ENCODE peak calls at places on chromosomes 4 and X, in nine cellular contexts. T, L, Z, X, F, A, G, J and N are unnamed samples.

GRCh38 chr4:151644625-151645024 is 116.2 kb downstream of the GATB start:
- DNase-seq in J (no peak), Z (peak), X (no peak), T (no peak), A (no peak), F (peak), G (no peak), L (no peak), N (peak)

GRCh38 chr4:174255790-174256189 is 27.7 kb downstream of the FBXO8 start:
- DNase-seq in T (no peak), A (peak), G (no peak), L (peak), X (no peak), Z (no peak), J (peak), F (peak), N (no peak)

GRCh38 chr4:183436417-183436816 is 8.0 kb upstream of the CDKN2AIP start:
- DNase-seq in F (no peak), G (no peak), J (no peak), T (no peak), X (no peak), A (no peak), Z (no peak), L (peak), N (no peak)

GRCh38 chr4:8911311-8912088 is 39.9 kb upstream of the HMX1 start:
- DNase-seq in A (no peak), L (no peak), F (no peak), J (peak), Z (no peak), T (peak), X (no peak), G (peak), N (no peak)

GRCh38 chrX:41932885-41933284 is 9.5 kb upstream of the CASK start:
- DNase-seq in F (no peak), X (no peak), L (no peak), G (no peak), A (no peak), T (no peak), J (no peak), Z (no peak), N (no peak)

GRCh38 chr4:36432556-36432955 is 151.1 kb downstream of the DTHD1 start:
- DNase-seq in G (no peak), L (no peak), J (no peak), X (no peak), T (no peak), Z (no peak), A (no peak), F (no peak), N (no peak)

GRCh38 chrX:153700967-153701366 is 13.2 kb downstream of the SLC6A8 start:
- DNase-seq in L (no peak), A (no peak), J (no peak), F (no peak), X (no peak), T (no peak), Z (no peak), G (no peak), N (no peak)

GRCh38 chr4:139214039-139214534 is 37.1 kb upstream of the ELF2 start:
- DNase-seq in Z (peak), G (peak), A (no peak), J (no peak), F (no peak), L (peak), X (no peak), T (no peak), N (no peak)

GRCh38 chr4:6461301-6462165 is 10.9 kb downstream of the PPP2R2C start:
- DNase-seq in A (no peak), T (peak), X (no peak), Z (no peak), J (no peak), G (no peak), L (no peak), F (no peak), N (no peak)

GRCh38 chrX:1440506-1440905 is 12.2 kb downstream of the ASMTL start:
- DNase-seq in J (no peak), X (no peak), Z (no peak), T (no peak), L (no peak), A (no peak), G (no peak), F (no peak), N (no peak)

GRCh38 chrX:74422576-74423288 is 1.4 kb downstream of the SLC16A2 start:
- DNase-seq in L (peak), J (peak), F (no peak), G (peak), T (peak), A (peak), Z (peak), X (no peak), N (peak)

GRCh38 chr4:11436673-11437072 is 8.0 kb upstream of the HS3ST1 start:
- DNase-seq in L (no peak), F (no peak), J (no peak), G (no peak), A (no peak), T (no peak), Z (peak), X (no peak), N (no peak)

GRCh38 chr4:155787113-155787710 is 28.4 kb downstream of the GUCY1B1 start:
- DNase-seq in L (peak), J (peak), Z (peak), A (peak), X (peak), G (no peak), T (no peak), F (peak), N (peak)

GRCh38 chr4:125198916-125199315 is 115.8 kb upstream of the FAT4 start:
- DNase-seq in L (no peak), T (no peak), X (no peak), A (peak), G (no peak), Z (no peak), J (peak), F (peak), N (no peak)

GRCh38 chr4:183353557-183353956 is 31.3 kb upstream of the CLDN24 start:
- DNase-seq in J (no peak), G (no peak), X (no peak), L (no peak), Z (no peak), A (no peak), F (no peak), T (no peak), N (no peak)

GRCh38 chrX:76279007-76279406 is 106.1 kb downstream of the PBDC1 start:
- DNase-seq in L (peak), J (peak), X (peak), G (peak), T (peak), A (peak), Z (peak), F (peak), N (peak)

GRCh38 chr4:58711039-58711438 is 1600.9 kb upstream of the IGFBP7 start:
- DNase-seq in Z (no peak), X (no peak), L (no peak), J (no peak), F (no peak), A (no peak), T (no peak), G (no peak), N (no peak)

GRCh38 chr4:139740531-139741041 is 75.0 kb downstream of the MGST2 start:
- DNase-seq in G (peak), F (peak), J (peak), L (peak), A (peak), Z (no peak), T (peak), X (no peak), N (no peak)

GRCh38 chrX:38890963-38891362 is 89.7 kb downstream of the MID1IP1 start:
- DNase-seq in A (no peak), J (no peak), G (no peak), Z (no peak), T (no peak), F (no peak), L (no peak), X (no peak), N (no peak)

GRCh38 chrX:94053575-94053974 is 379.6 kb downstream of the FAM133A start:
- DNase-seq in L (no peak), Z (no peak), F (peak), A (no peak), X (no peak), T (no peak), J (no peak), G (no peak), N (no peak)

GRCh38 chr4:166282081-166282770 is 409.2 kb downstream of the TLL1 start:
- DNase-seq in Z (no peak), G (no peak), X (no peak), J (peak), A (no peak), L (peak), T (no peak), F (peak), N (no peak)

GRCh38 chr4:17385403-17385802 is 126.5 kb downstream of the QDPR start:
- DNase-seq in J (peak), Z (peak), X (peak), F (no peak), A (peak), L (peak), T (peak), G (no peak), N (peak)

GRCh38 chrX:103149652-103150051 is 56.7 kb upstream of the NXF3 start:
- DNase-seq in L (no peak), G (no peak), J (no peak), Z (no peak), F (no peak), A (no peak), T (no peak), X (no peak), N (no peak)

GRCh38 chr4:14364953-14365533 is 637.2 kb upstream of the CPEB2 start:
- DNase-seq in L (no peak), X (no peak), A (no peak), G (no peak), J (no peak), Z (no peak), T (no peak), F (no peak), N (no peak)

GRCh38 chr4:168573870-168574269 is 77.0 kb downstream of the PALLD start:
- DNase-seq in G (no peak), J (no peak), X (no peak), T (no peak), Z (no peak), F (no peak), A (no peak), L (no peak), N (no peak)

GRCh38 chr4:5158391-5158770 is 107.1 kb downstream of the STK32B start:
- DNase-seq in T (no peak), A (no peak), Z (no peak), G (no peak), F (peak), L (no peak), J (no peak), X (no peak), N (no peak)

GRCh38 chr4:186900232-186900900 is 176.7 kb upstream of the FAT1 start:
- DNase-seq in A (peak), F (peak), X (no peak), L (peak), T (no peak), J (peak), G (no peak), Z (no peak), N (no peak)

GRCh38 chr4:114264877-114265291 is 285.4 kb upstream of the ARSJ start:
- DNase-seq in J (peak), T (no peak), F (peak), Z (no peak), G (no peak), L (no peak), A (peak), X (no peak), N (no peak)

GRCh38 chr4:102139132-102139573 is 206.1 kb downstream of the SLC39A8 start:
- DNase-seq in X (no peak), J (no peak), G (no peak), L (peak), F (peak), Z (no peak), T (no peak), A (peak), N (no peak)

GRCh38 chrX:13149702-13150101 is 105.3 kb upstream of the FAM9C start:
- DNase-seq in A (no peak), T (no peak), Z (no peak), X (no peak), J (no peak), G (no peak), F (no peak), L (no peak), N (no peak)

GRCh38 chrX:70087857-70088256 is 25.6 kb downstream of the OTUD6A start:
- DNase-seq in T (no peak), G (no peak), Z (no peak), F (peak), A (no peak), L (peak), J (peak), X (no peak), N (no peak)

GRCh38 chr4:62004881-62005280 is 804.8 kb downstream of the ADGRL3 start:
- DNase-seq in J (no peak), Z (no peak), L (no peak), G (no peak), X (no peak), F (no peak), T (no peak), A (no peak), N (no peak)

GRCh38 chr4:150852237-150852636 is 162.8 kb downstream of the LRBA start:
- DNase-seq in G (no peak), J (no peak), L (no peak), Z (no peak), T (no peak), F (no peak), A (no peak), X (no peak), N (no peak)

GRCh38 chrX:72478853-72479252 is 93.8 kb downstream of the HDAC8 start:
- DNase-seq in A (no peak), G (no peak), T (no peak), F (no peak), X (no peak), L (no peak), Z (no peak), J (no peak), N (no peak)

GRCh38 chrX:149631293-149632165 is at the start of gene TMEM185A:
- DNase-seq in L (peak), J (peak), F (peak), T (peak), Z (peak), G (peak), X (no peak), A (peak), N (peak)

GRCh38 chr4:177109769-177110168 is 199.9 kb upstream of the NEIL3 start:
- DNase-seq in F (no peak), T (no peak), J (no peak), G (no peak), L (no peak), Z (peak), A (no peak), X (no peak), N (no peak)

GRCh38 chr4:177107288-177107901 is 202.3 kb upstream of the NEIL3 start:
- DNase-seq in T (no peak), X (peak), G (no peak), A (peak), Z (peak), L (no peak), J (peak), F (no peak), N (no peak)

GRCh38 chr4:177105526-177105925 is 204.1 kb upstream of the NEIL3 start:
- DNase-seq in T (no peak), Z (no peak), F (no peak), J (no peak), A (no peak), X (no peak), G (no peak), L (no peak), N (no peak)

GRCh38 chr4:177108708-177109107 is 201.0 kb upstream of the NEIL3 start:
- DNase-seq in J (peak), T (no peak), G (no peak), X (peak), L (peak), Z (no peak), F (peak), A (peak), N (no peak)
- TF ChIP-seq CTCF in J (peak), T (no peak), G (no peak), X (peak), L (peak), Z (peak), F (peak), A (peak), N (no peak)

DNA sequence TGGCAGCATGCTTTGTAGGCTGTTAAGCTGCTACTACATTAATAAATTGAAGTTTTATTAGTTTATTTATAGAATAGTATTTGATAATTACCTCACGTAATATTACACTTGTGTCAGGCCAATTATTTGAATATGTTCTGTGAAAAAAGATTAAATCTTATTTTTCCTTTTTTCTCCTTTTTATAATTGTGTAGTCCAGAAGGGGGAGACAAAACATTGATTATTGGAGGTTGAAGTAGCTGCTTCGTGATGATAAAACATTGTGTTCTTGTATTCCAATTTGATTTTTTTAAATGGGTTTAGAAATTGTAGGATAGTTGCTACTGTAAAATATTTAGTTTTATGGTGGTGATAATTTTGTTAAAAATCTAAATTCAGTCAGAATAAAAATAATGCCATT is 85.7 kb downstream of the DIAPH2 start:
- DNase-seq in A (peak), L (peak), G (no peak), Z (peak), F (peak), J (no peak), X (no peak), T (no peak), N (no peak)
- TF ChIP-seq CTCF in A (peak), L (peak), G (peak), Z (peak), F (peak), J (peak), X (peak), T (peak), N (peak)

GRCh38 chrX:47358387-47359065 is 11.9 kb upstream of the ZNF157 start:
- DNase-seq in G (no peak), A (no peak), X (no peak), T (no peak), Z (peak), L (peak), J (no peak), F (peak), N (peak)

GRCh38 chrX:47360423-47361179 is 9.8 kb upstream of the ZNF157 start:
- DNase-seq in A (no peak), F (no peak), Z (no peak), X (no peak), G (no peak), T (no peak), J (no peak), L (no peak), N (no peak)

GRCh38 chrX:47366051-47366722 is 4.2 kb upstream of the ZNF157 start:
- DNase-seq in A (peak), L (peak), T (peak), Z (peak), G (peak), J (peak), X (no peak), F (peak), N (peak)

GRCh38 chrX:47361538-47362511 is 8.6 kb upstream of the ZNF157 start:
- DNase-seq in L (peak), T (peak), Z (peak), G (peak), X (peak), F (peak), A (peak), J (peak), N (peak)
- TF ChIP-seq CTCF in L (peak), T (peak), Z (peak), G (no peak), X (peak), F (no peak), A (no peak), J (no peak), N (no peak)

GRCh38 chr4:602559-602942 is 22.8 kb upstream of the PDE6B start:
- DNase-seq in T (peak), G (peak), L (peak), J (no peak), Z (no peak), X (no peak), F (peak), A (no peak), N (peak)
- TF ChIP-seq CTCF in T (peak), G (peak), L (peak), J (no peak), Z (peak), X (peak), F (peak), A (peak), N (peak)